ENCODE peak calls at places on chromosomes 7 and 10, in six cellular contexts. H is neural crest cell; P is right lobe of liver; K is CD8-positive, alpha-beta T cell; S is endothelial cell; Y is fibroblast of pulmonary artery. V is an unnamed sample.

GRCh38 chr10:103802081-103802480 is 53.3 kb downstream of the SH3PXD2A start:
- DNase-seq in H (no peak), P (no peak), K (no peak), S (no peak), Y (no peak), V (no peak)

GRCh38 chr10:5014936-5015335 is 11.3 kb upstream of the AKR1C2 start:
- DNase-seq in H (no peak), P (no peak), K (no peak), S (no peak), Y (peak; percentile 39), V (no peak)

GRCh38 chr7:129169705-129170319 is 18.6 kb upstream of the SMO start:
- DNase-seq in H (no peak), P (no peak), K (no peak), S (no peak), Y (no peak), V (no peak)

GRCh38 chr7:140238778-140239652 is 62.2 kb upstream of the KDM7A start:
- DNase-seq in H (no peak), P (no peak), K (no peak), S (no peak), Y (no peak), V (no peak)

GRCh38 chr10:99993994-99994689 is 15.6 kb downstream of the DNMBP start:
- DNase-seq in H (no peak), P (peak; percentile 59), K (peak; percentile 63), S (no peak), Y (peak; percentile 93), V (no peak)

GRCh38 chr7:46738713-46739220 is 817.7 kb upstream of the IGFBP3 start:
- DNase-seq in H (no peak), P (no peak), K (no peak), S (no peak), Y (no peak), V (no peak)

GRCh38 chr7:3064077-3064476 is 20.4 kb upstream of the CARD11 start:
- DNase-seq in H (no peak), P (no peak), K (no peak), S (no peak), Y (no peak), V (no peak)

GRCh38 chr7:27150568-27151340 is 1.6 kb downstream of the HOXA3 start:
- DNase-seq in H (peak; percentile 72), P (no peak), K (peak; percentile 64), S (peak; percentile 84), Y (peak; percentile 66), V (peak; percentile 87)

DNA sequence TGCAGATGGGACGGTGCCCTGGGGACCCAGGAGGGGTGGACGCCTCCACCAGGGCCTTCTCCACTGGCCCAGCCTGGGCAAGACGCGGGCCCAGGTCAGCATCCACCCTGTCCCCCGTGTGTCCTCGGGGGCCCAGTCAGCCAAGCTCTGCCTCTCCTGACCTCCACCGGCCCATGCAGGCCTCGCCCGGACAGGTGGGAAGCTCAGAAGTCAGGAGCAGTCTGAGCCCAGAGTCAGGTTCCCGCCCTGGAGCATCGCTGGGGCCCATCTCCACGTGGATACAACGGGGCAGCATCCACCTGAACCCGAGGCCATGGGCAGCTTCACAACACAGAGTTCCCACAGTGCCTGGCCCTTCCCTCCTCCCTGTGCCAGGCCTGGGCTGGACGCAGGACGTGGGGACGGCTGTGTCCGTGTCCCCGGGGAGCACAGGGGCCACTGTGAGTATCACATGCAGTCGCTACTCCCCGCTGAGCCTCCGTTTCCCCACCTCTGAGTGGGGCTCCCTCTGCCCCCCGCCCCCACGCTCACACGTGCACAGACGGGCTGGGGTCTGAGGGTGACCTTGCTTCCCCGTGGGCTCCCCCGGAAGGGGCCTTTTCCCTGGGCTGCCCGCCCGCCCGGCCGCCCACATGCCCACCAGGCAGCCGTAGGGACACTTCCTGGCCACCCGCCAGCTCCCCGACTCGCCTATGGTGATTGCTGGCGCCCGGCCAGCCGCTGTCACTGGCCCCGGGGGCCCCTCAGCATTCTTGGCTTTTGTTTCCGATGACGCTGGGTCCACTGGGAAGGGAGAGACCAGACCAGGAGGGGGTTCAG is 64.3 kb downstream of the PDGFA start:
- DNase-seq in H (no peak), P (peak; percentile 55), K (no peak), S (no peak), Y (peak; percentile 74), V (peak; percentile 94)
- TF ChIP-seq CTCF in H (no peak), P (no peak), K (no peak), S (no peak), Y (no peak), V (no peak)

GRCh38 chr7:66138994-66139752 is 24.5 kb downstream of the CRCP start:
- DNase-seq in H (no peak), P (no peak), K (no peak), S (no peak), Y (peak; percentile 21), V (no peak)

GRCh38 chr7:66142334-66142733 is 27.7 kb downstream of the CRCP start:
- DNase-seq in H (no peak), P (no peak), K (no peak), S (no peak), Y (no peak), V (no peak)

GRCh38 chr7:66142996-66143395 is 28.3 kb downstream of the CRCP start:
- DNase-seq in H (no peak), P (no peak), K (no peak), S (no peak), Y (no peak), V (no peak)

GRCh38 chr7:66143876-66144332 is 29.3 kb downstream of the CRCP start:
- DNase-seq in H (no peak), P (no peak), K (no peak), S (no peak), Y (no peak), V (no peak)

DNA sequence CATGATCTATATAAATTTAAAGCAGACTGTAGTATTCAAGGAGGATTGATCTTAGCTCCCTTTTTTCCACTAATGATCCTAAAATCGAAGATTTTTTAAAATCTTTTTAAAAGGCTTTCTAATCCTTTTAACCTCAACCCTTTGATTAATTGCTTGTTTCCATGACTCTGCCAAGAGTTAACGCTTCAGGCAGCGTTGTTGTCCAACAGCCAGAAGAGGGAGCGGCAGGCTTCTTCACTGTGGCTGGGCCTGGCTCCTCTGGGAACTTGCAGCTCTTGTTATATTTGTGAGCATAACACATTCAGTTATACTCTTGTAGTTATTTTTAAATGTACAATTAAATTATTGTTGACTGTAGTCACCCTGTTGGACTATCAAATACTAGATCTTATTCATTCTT is 26.3 kb downstream of the CRCP start:
- DNase-seq in H (peak; percentile 14), P (peak; percentile 81), K (no peak), S (peak; percentile 26), Y (peak; percentile 86), V (peak; percentile 45)
- TF ChIP-seq CTCF in H (peak; percentile 65), P (peak; percentile 75), K (no peak), S (no peak), Y (peak; percentile 78), V (peak; percentile 13)

DNA sequence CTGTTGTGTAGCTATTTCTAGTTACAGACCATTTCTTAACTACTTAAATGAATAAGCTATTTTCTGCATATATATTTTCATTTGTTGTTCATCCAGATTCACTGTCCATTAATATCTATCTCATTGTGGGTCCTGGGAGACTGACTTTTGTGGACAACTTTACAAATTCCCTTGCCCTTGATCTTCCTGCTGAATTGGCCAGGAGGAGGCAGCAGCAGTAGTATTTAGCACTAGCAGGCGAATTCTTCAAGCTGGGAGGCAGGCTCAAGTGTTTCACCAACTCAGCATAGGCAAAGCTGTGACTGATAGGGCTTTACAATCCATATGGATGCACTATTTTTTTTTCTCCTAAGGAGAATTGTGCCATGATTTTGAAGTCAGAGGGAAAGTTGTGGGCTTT is 461.0 kb upstream of the NRG3 start:
- DNase-seq in H (peak; percentile 1), P (no peak), K (no peak), S (peak; percentile 49), Y (no peak), V (no peak)
- TF ChIP-seq CTCF in H (peak; percentile 61), P (peak; percentile 25), K (no peak), S (no peak), Y (no peak), V (no peak)

GRCh38 chr7:104772405-104772821 is 241.6 kb upstream of the KMT2E start:
- DNase-seq in H (no peak), P (no peak), K (no peak), S (no peak), Y (no peak), V (no peak)

GRCh38 chr7:104767113-104767512 is 246.9 kb upstream of the KMT2E start:
- DNase-seq in H (no peak), P (no peak), K (no peak), S (no peak), Y (no peak), V (no peak)

GRCh38 chr7:104767826-104768536 is 246.0 kb upstream of the KMT2E start:
- DNase-seq in H (no peak), P (no peak), K (no peak), S (no peak), Y (no peak), V (no peak)
- TF ChIP-seq CTCF in H (no peak), P (no peak), K (no peak), S (no peak), Y (no peak), V (no peak)

GRCh38 chr10:32893431-32893830 is 64.6 kb downstream of the ITGB1 start:
- DNase-seq in H (no peak), P (no peak), K (no peak), S (no peak), Y (no peak), V (no peak)
- TF ChIP-seq CTCF in H (no peak), P (no peak), K (no peak), S (peak; percentile 20), Y (peak; percentile 6), V (no peak)

DNA sequence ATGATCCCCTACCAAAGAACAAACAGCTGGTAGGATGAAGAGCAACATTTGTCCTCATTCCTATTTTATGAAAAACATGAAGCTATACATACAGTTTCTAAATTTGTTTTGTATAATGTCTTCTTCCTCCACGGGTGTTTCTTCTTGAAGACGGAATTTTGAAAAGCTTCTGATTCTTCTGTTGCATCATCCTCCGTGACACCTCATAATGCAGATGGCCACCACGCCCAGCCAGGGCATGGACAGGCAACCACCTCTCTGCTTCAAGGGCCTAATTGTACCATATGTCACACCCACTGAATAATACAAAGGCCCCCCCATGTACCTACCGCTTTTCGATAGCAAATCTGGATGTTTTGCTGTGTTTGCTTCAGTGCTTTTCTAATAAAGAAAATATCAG is at the start of gene SUN3:
- DNase-seq in H (no peak), P (no peak), K (no peak), S (no peak), Y (no peak), V (no peak)
- TF ChIP-seq CTCF in H (no peak), P (no peak), K (no peak), S (no peak), Y (no peak), V (no peak)

DNA sequence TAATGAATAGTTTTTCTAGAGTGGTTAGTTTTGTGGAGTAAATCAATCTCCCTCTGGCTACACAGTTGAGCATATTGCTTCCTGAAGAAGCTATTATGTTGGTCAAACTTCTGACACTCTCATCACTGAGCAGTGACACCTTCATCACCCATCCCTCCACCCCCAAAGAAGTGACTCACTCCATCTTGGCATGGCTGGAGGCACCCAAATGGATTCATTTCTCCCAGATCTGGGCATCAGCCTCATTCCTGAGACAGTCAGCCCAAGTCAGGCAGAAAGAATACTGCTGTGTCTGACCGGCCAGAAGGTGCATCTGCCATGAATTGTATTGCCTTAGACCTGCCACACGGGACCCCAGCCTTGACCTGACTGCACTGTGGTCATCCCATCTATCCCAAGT is 117.0 kb upstream of the HABP2 start:
- DNase-seq in H (no peak), P (no peak), K (no peak), S (no peak), Y (no peak), V (no peak)
- TF ChIP-seq CTCF in H (no peak), P (no peak), K (no peak), S (no peak), Y (no peak), V (no peak)

GRCh38 chr10:50932113-50932512 is 46.7 kb upstream of the A1CF start:
- DNase-seq in H (no peak), P (no peak), K (no peak), S (no peak), Y (no peak), V (no peak)
- TF ChIP-seq CTCF in H (no peak), P (no peak), K (no peak), S (no peak), Y (no peak), V (no peak)

V was measured in mesothelial cell of epicardium.